ENCODE peak calls at places on chromosomes 13 and 19, in four cellular contexts. R is left ventricle myocardium superior, E is psoas muscle, N is right lobe of liver. Y is an unnamed sample.

GRCh38 chr19:40596608-40597328 is 4.4 kb upstream of the LTBP4 start:
- ATAC-seq in R (peak), E (peak), N (peak), Y (peak)

GRCh38 chr13:32253911-32254399 is 61.2 kb downstream of the ZAR1L start:
- ATAC-seq in R (peak), E (peak), N (peak), Y (peak)

GRCh38 chr13:51397262-51397933 is 55.4 kb downstream of the INTS6 start:
- ATAC-seq in R (peak), E (peak), N (peak), Y (peak)

GRCh38 chr13:112106467-112107141 is 39.7 kb downstream of the SOX1 start:
- ATAC-seq in R (no peak), E (no peak), N (no peak), Y (no peak)

GRCh38 chr19:33261511-33262192 is 36.0 kb upstream of the SLC7A10 start:
- ATAC-seq in R (peak), E (peak), N (peak), Y (peak)

GRCh38 chr19:39677931-39678889 is 22.5 kb downstream of the LGALS16 start:
- ATAC-seq in R (peak), E (peak), N (peak), Y (no peak)

GRCh38 chr13:98143601-98144500 is 957 bp downstream of the FARP1 start:
- ATAC-seq in R (peak), E (peak), N (peak), Y (no peak)

GRCh38 chr13:98889419-98890079 is 88.3 kb downstream of the DOCK9 start:
- ATAC-seq in R (no peak), E (no peak), N (no peak), Y (no peak)

GRCh38 chr19:18762125-18763023 is 28.7 kb downstream of the COMP start:
- ATAC-seq in R (peak), E (peak), N (peak), Y (peak)

GRCh38 chr19:33412617-33413425 is 39.3 kb downstream of the CEBPG start:
- ATAC-seq in R (no peak), E (no peak), N (no peak), Y (no peak)

GRCh38 chr13:111065698-111066097 is 49.4 kb upstream of the ARHGEF7 start:
- ATAC-seq in R (no peak), E (no peak), N (no peak), Y (no peak)

GRCh38 chr19:18282021-18282787 is 782 bp upstream of the JUND start:
- ATAC-seq in R (peak), E (no peak), N (peak), Y (no peak)

GRCh38 chr19:13164370-13165090 is 14.3 kb downstream of the IER2 start:
- ATAC-seq in R (peak), E (no peak), N (no peak), Y (no peak)

GRCh38 chr19:49149652-49150105 is 5.5 kb downstream of the HRC start:
- ATAC-seq in R (peak), E (peak), N (peak), Y (peak)